ENCODE peak calls at places on chromosomes 2 and 18, in seven cellular contexts. U is anterior cingulate cortex; W is fibroblast of pulmonary artery; B is lung; C is activated CD4-positive, alpha-beta T cell treated with anti-CD3 and anti-CD28 coated beads for 48 hours; A is HCEC 1CT; K is esophagus squamous epithelium. D is an unnamed sample.
A peak's percentile ranks its signal among the peaks of the same experiment; 100 is the strongest.

GRCh38 chr2:196635156-196635555 is 4.4 kb upstream of the CCDC150 start:
- DNase-seq in U (no peak), W (peak; percentile 4), B (no peak), C (no peak), A (no peak), K (no peak), D (no peak)

GRCh38 chr18:35117372-35117771 is 76.2 kb downstream of the MAPRE2 start:
- DNase-seq in U (no peak), W (no peak), B (no peak), C (no peak), A (no peak), K (no peak), D (no peak)

GRCh38 chr2:15868186-15868585 is 72.2 kb upstream of the MYCN start:
- DNase-seq in U (no peak), W (no peak), B (no peak), C (no peak), A (no peak), K (no peak), D (no peak)

GRCh38 chr2:6750389-6751158 is 115.1 kb downstream of the CMPK2 start:
- DNase-seq in U (no peak), W (no peak), B (no peak), C (no peak), A (no peak), K (no peak), D (no peak)

GRCh38 chr2:236404346-236404745 is 140.1 kb upstream of the ASB18 start:
- DNase-seq in U (no peak), W (no peak), B (no peak), C (no peak), A (no peak), K (no peak), D (no peak)

GRCh38 chr2:72920317-72921087 is 3.2 kb downstream of the EMX1 start:
- DNase-seq in U (no peak), W (peak; percentile 33), B (no peak), C (peak; percentile 54), A (no peak), K (no peak), D (no peak)

GRCh38 chr2:99701503-99701902 is 211.7 kb upstream of the REV1 start:
- DNase-seq in U (no peak), W (no peak), B (no peak), C (no peak), A (no peak), K (no peak), D (no peak)

GRCh38 chr18:55477537-55478300 is 110.3 kb downstream of the TCF4 start:
- DNase-seq in U (no peak), W (peak; percentile 69), B (no peak), C (peak; percentile 21), A (peak; percentile 50), K (no peak), D (no peak)

GRCh38 chr18:48833701-48834394 is 116.9 kb downstream of the SMAD7 start:
- DNase-seq in U (no peak), W (peak; percentile 37), B (no peak), C (peak; percentile 74), A (no peak), K (no peak), D (no peak)

GRCh38 chr18:35949090-35949489 is 23.4 kb upstream of the RMP24 start:
- DNase-seq in U (no peak), W (no peak), B (peak; percentile 4), C (no peak), A (no peak), K (no peak), D (no peak)

GRCh38 chr2:134980639-134981038 is 62.0 kb downstream of the CCNT2 start:
- DNase-seq in U (no peak), W (no peak), B (no peak), C (no peak), A (no peak), K (no peak), D (no peak)

GRCh38 chr2:36031476-36031875 is 324.1 kb upstream of the CRIM1 start:
- DNase-seq in U (no peak), W (no peak), B (no peak), C (no peak), A (no peak), K (no peak), D (no peak)

GRCh38 chr2:72289283-72289682 is 141.6 kb upstream of the CYP26B1 start:
- DNase-seq in U (no peak), W (no peak), B (no peak), C (no peak), A (peak; percentile 80), K (no peak), D (no peak)

GRCh38 chr2:183035298-183035953 is 2.8 kb downstream of the NCKAP1 start:
- DNase-seq in U (no peak), W (peak; percentile 63), B (no peak), C (no peak), A (peak; percentile 89), K (no peak), D (no peak)

D was measured in NCI-H524 treated with DMSO at 0.1 percent for 48 hours.